ENCODE peak calls at places on chromosomes 13 and 19, in seven cellular contexts. O is T-cell; A is CD8-positive, alpha-beta memory T cell; V is stimulated activated CD8-positive, alpha-beta memory T cell treated with anti-CD3 and anti-CD28 coated beads, Interleukin-7, amount 100 ng/mL, for 4 hours; R is effector memory CD4-positive, alpha-beta T cell; Z is KBM-7; E is T-helper 9 cell. Y is an unnamed sample.

GRCh38 chr13:49927755-49928154 is 8.4 kb downstream of the SPRYD7 start:
- DNase-seq in Z (no peak), O (no peak), E (no peak), R (no peak), A (no peak), V (no peak), Y (no peak)

GRCh38 chr19:57248646-57249045 is 8.2 kb downstream of the ZNF805 start:
- DNase-seq in V (no peak), R (no peak), A (no peak), O (no peak), E (no peak), Z (no peak), Y (no peak)

GRCh38 chr19:16527971-16528521 is 14.2 kb downstream of the CHERP start:
- DNase-seq in Z (peak), O (peak), E (peak), A (peak), V (no peak), R (no peak), Y (no peak)

GRCh38 chr13:114054830-114055439 is 77.5 kb downstream of the RASA3 start:
- DNase-seq in Z (no peak), A (no peak), E (no peak), O (no peak), V (no peak), R (no peak), Y (no peak)

GRCh38 chr19:9644472-9644871 is 23.4 kb upstream of the ZNF561 start:
- DNase-seq in R (no peak), V (no peak), Z (no peak), E (no peak), A (no peak), O (no peak), Y (no peak)

GRCh38 chr19:8611890-8612806 is 1.6 kb upstream of the ADAMTS10 start:
- DNase-seq in V (no peak), R (no peak), Z (peak), E (no peak), A (no peak), O (no peak), Y (no peak)

GRCh38 chr13:68145852-68146251 is 915.7 kb upstream of the PCDH9 start:
- DNase-seq in O (no peak), A (no peak), E (no peak), V (no peak), Z (no peak), R (no peak), Y (no peak)

GRCh38 chr13:26600345-26600761 is 42.9 kb downstream of the WASF3 start:
- DNase-seq in R (no peak), E (no peak), O (no peak), A (no peak), Z (no peak), V (no peak), Y (no peak)

GRCh38 chr19:52270266-52270885 is 989 bp downstream of the ZNF766 start:
- DNase-seq in O (no peak), Z (peak), V (no peak), R (no peak), A (peak), E (no peak), Y (no peak)

GRCh38 chr13:100541882-100542545 is 46.6 kb downstream of the GGACT start:
- DNase-seq in E (no peak), O (no peak), A (no peak), Z (no peak), R (no peak), V (no peak), Y (no peak)

GRCh38 chr13:53191091-53191490 is 162.5 kb downstream of the OLFM4 start:
- DNase-seq in Z (no peak), R (no peak), O (no peak), V (no peak), A (no peak), E (no peak), Y (no peak)

GRCh38 chr13:75541287-75541686 is 3.6 kb upstream of the COMMD6 start:
- DNase-seq in O (no peak), Z (peak), A (no peak), E (no peak), R (no peak), V (no peak), Y (peak)

GRCh38 chr19:50465000-50465399 is 11.3 kb upstream of the EMC10 start:
- DNase-seq in R (no peak), Z (no peak), V (no peak), A (no peak), O (no peak), E (no peak), Y (no peak)

GRCh38 chr13:33053397-33054066 is 37.3 kb downstream of the KL start:
- DNase-seq in R (no peak), Z (no peak), O (no peak), A (no peak), E (no peak), V (no peak), Y (no peak)

GRCh38 chr13:112905086-112905485 is 63.9 kb upstream of the MCF2L start:
- DNase-seq in E (no peak), V (no peak), Z (no peak), O (no peak), A (no peak), R (no peak), Y (no peak)

GRCh38 chr13:110831437-110832204 is 83.2 kb downstream of the ANKRD10 start:
- DNase-seq in R (no peak), E (no peak), Z (no peak), O (no peak), V (no peak), A (no peak), Y (no peak)

GRCh38 chr19:5349041-5349440 is 8.4 kb upstream of the PTPRS start:
- DNase-seq in E (no peak), A (no peak), R (no peak), O (no peak), V (no peak), Z (no peak), Y (no peak)

GRCh38 chr13:57680609-57681008 is 49.1 kb downstream of the PCDH17 start:
- DNase-seq in E (no peak), R (no peak), O (no peak), V (no peak), Z (no peak), A (no peak), Y (no peak)

GRCh38 chr19:5086725-5087439 is 118.0 kb downstream of the KDM4B start:
- DNase-seq in E (no peak), R (no peak), V (no peak), O (no peak), A (no peak), Z (no peak), Y (no peak)

GRCh38 chr13:97113231-97114001 is 108.7 kb upstream of the MBNL2 start:
- DNase-seq in E (no peak), A (no peak), Z (peak), V (no peak), O (no peak), R (no peak), Y (no peak)

GRCh38 chr19:45774765-45775164 is 5.7 kb upstream of the SIX5 start:
- DNase-seq in A (no peak), V (no peak), R (no peak), E (no peak), O (no peak), Z (no peak), Y (no peak)

GRCh38 chr13:55199132-55199531 is 1941.6 kb upstream of the PRR20A start:
- DNase-seq in A (no peak), O (no peak), R (no peak), E (no peak), V (no peak), Z (no peak), Y (no peak)

GRCh38 chr19:2166741-2167738 is 3.3 kb downstream of the DOT1L start:
- DNase-seq in O (no peak), R (no peak), V (no peak), Z (no peak), E (no peak), A (no peak), Y (no peak)

GRCh38 chr19:43124360-43124759 is 41.9 kb upstream of the PSG2 start:
- DNase-seq in A (no peak), Z (peak), E (no peak), O (no peak), V (no peak), R (no peak), Y (no peak)

GRCh38 chr19:28828276-28828870 is 384.6 kb downstream of the UQCRFS1 start:
- DNase-seq in O (no peak), R (no peak), E (no peak), A (no peak), Z (no peak), V (no peak), Y (no peak)

GRCh38 chr13:51921790-51922740 is 60.3 kb downstream of the CCDC70 start:
- DNase-seq in O (no peak), A (no peak), V (no peak), Z (no peak), E (no peak), R (no peak), Y (no peak)

GRCh38 chr13:109734002-109734785 is 52.2 kb downstream of the IRS2 start:
- DNase-seq in O (no peak), A (peak), E (no peak), V (no peak), Z (no peak), R (no peak), Y (no peak)

GRCh38 chr19:46115396-46116109 is 8.9 kb downstream of the IGFL3 start:
- DNase-seq in Z (no peak), O (no peak), A (no peak), V (no peak), E (no peak), R (no peak), Y (no peak)

GRCh38 chr19:29283366-29283765 is 70.4 kb upstream of the UQCRFS1 start:
- DNase-seq in O (no peak), Z (no peak), V (no peak), A (no peak), R (no peak), E (no peak), Y (no peak)

GRCh38 chr13:48564046-48564445 is 31.2 kb upstream of the RCBTB2 start:
- DNase-seq in E (no peak), O (no peak), V (no peak), Z (no peak), A (no peak), R (no peak), Y (no peak)